ENCODE peak calls at places on chromosomes 6 and 20, in eight cellular contexts. One of them, this sample, is unnamed.

GRCh38 chr20:10769700-10770099 is 95.9 kb upstream of the JAG1 start:
- DNase-seq in NB4: no peak
- DNase-seq in myocyte: no peak
- DNase-seq in hippocampal formation: no peak
- DNase-seq in HepG2: no peak
- DNase-seq in naive B cell: no peak
- DNase-seq in bronchial epithelial cell: peak
- DNase-seq in SK-N-SH: no peak
- DNase-seq in this sample: no peak

GRCh38 chr6:83838727-83839126 is 14.4 kb upstream of the RIPPLY2 start:
- DNase-seq in HepG2: no peak
- DNase-seq in naive B cell: no peak
- DNase-seq in hippocampal formation: no peak
- DNase-seq in NB4: no peak
- DNase-seq in myocyte: peak
- DNase-seq in bronchial epithelial cell: peak
- DNase-seq in SK-N-SH: no peak
- DNase-seq in this sample: no peak

GRCh38 chr6:100099189-100100074 is 105.4 kb upstream of the MCHR2 start:
- DNase-seq in bronchial epithelial cell: peak
- DNase-seq in NB4: peak
- DNase-seq in HepG2: peak
- DNase-seq in myocyte: peak
- DNase-seq in naive B cell: no peak
- DNase-seq in hippocampal formation: peak
- DNase-seq in SK-N-SH: peak
- DNase-seq in this sample: no peak

GRCh38 chr6:66516377-66516776 is 809.4 kb upstream of the EYS start:
- DNase-seq in naive B cell: no peak
- DNase-seq in hippocampal formation: no peak
- DNase-seq in bronchial epithelial cell: no peak
- DNase-seq in SK-N-SH: no peak
- DNase-seq in myocyte: no peak
- DNase-seq in NB4: no peak
- DNase-seq in HepG2: no peak
- DNase-seq in this sample: no peak

GRCh38 chr6:162636167-162636566 is 91.4 kb downstream of the PRKN start:
- DNase-seq in myocyte: peak
- DNase-seq in HepG2: no peak
- DNase-seq in hippocampal formation: no peak
- DNase-seq in naive B cell: no peak
- DNase-seq in bronchial epithelial cell: no peak
- DNase-seq in NB4: no peak
- DNase-seq in SK-N-SH: no peak
- DNase-seq in this sample: no peak

GRCh38 chr6:170221753-170222400 is 69.0 kb downstream of the DLL1 start:
- DNase-seq in HepG2: no peak
- DNase-seq in myocyte: no peak
- DNase-seq in naive B cell: no peak
- DNase-seq in bronchial epithelial cell: no peak
- DNase-seq in hippocampal formation: no peak
- DNase-seq in NB4: peak
- DNase-seq in SK-N-SH: peak
- DNase-seq in this sample: peak

GRCh38 chr6:139904572-139904971 is 530.1 kb upstream of the CITED2 start:
- DNase-seq in bronchial epithelial cell: no peak
- DNase-seq in hippocampal formation: no peak
- DNase-seq in NB4: peak
- DNase-seq in SK-N-SH: no peak
- DNase-seq in naive B cell: no peak
- DNase-seq in myocyte: no peak
- DNase-seq in HepG2: no peak
- DNase-seq in this sample: no peak

GRCh38 chr6:82006027-82006738 is 241.4 kb downstream of the IBTK start:
- DNase-seq in SK-N-SH: peak
- DNase-seq in hippocampal formation: no peak
- DNase-seq in HepG2: peak
- DNase-seq in naive B cell: peak
- DNase-seq in NB4: peak
- DNase-seq in bronchial epithelial cell: peak
- DNase-seq in myocyte: no peak
- DNase-seq in this sample: no peak

GRCh38 chr20:62733250-62733842 is 24.7 kb downstream of the NTSR1 start:
- DNase-seq in hippocampal formation: no peak
- DNase-seq in naive B cell: no peak
- DNase-seq in NB4: no peak
- DNase-seq in HepG2: no peak
- DNase-seq in SK-N-SH: no peak
- DNase-seq in myocyte: no peak
- DNase-seq in bronchial epithelial cell: no peak
- DNase-seq in this sample: no peak

GRCh38 chr20:5928831-5929715 is 21.3 kb downstream of the TRMT6 start:
- DNase-seq in hippocampal formation: no peak
- DNase-seq in myocyte: no peak
- DNase-seq in HepG2: no peak
- DNase-seq in NB4: no peak
- DNase-seq in naive B cell: no peak
- DNase-seq in bronchial epithelial cell: peak
- DNase-seq in SK-N-SH: no peak
- DNase-seq in this sample: no peak

GRCh38 chr6:111248789-111249188 is 161.5 kb downstream of the SLC16A10 start:
- DNase-seq in SK-N-SH: no peak
- DNase-seq in myocyte: no peak
- DNase-seq in HepG2: no peak
- DNase-seq in NB4: no peak
- DNase-seq in hippocampal formation: no peak
- DNase-seq in naive B cell: no peak
- DNase-seq in bronchial epithelial cell: no peak
- DNase-seq in this sample: no peak

GRCh38 chr20:4401601-4402000 is 320.1 kb upstream of the PRND start:
- DNase-seq in HepG2: no peak
- DNase-seq in NB4: no peak
- DNase-seq in myocyte: no peak
- DNase-seq in bronchial epithelial cell: no peak
- DNase-seq in hippocampal formation: no peak
- DNase-seq in SK-N-SH: no peak
- DNase-seq in naive B cell: no peak
- DNase-seq in this sample: no peak

GRCh38 chr6:150346346-150346745 is 22.5 kb upstream of the IYD start:
- DNase-seq in hippocampal formation: no peak
- DNase-seq in myocyte: no peak
- DNase-seq in bronchial epithelial cell: peak
- DNase-seq in SK-N-SH: no peak
- DNase-seq in naive B cell: no peak
- DNase-seq in HepG2: no peak
- DNase-seq in NB4: no peak
- DNase-seq in this sample: no peak

GRCh38 chr6:91098006-91098405 is 511.1 kb upstream of the MAP3K7 start:
- DNase-seq in SK-N-SH: no peak
- DNase-seq in HepG2: no peak
- DNase-seq in myocyte: no peak
- DNase-seq in bronchial epithelial cell: no peak
- DNase-seq in NB4: no peak
- DNase-seq in hippocampal formation: no peak
- DNase-seq in naive B cell: no peak
- DNase-seq in this sample: no peak

GRCh38 chr20:45174434-45175364 is at the start of gene PI3:
- DNase-seq in SK-N-SH: no peak
- DNase-seq in myocyte: no peak
- DNase-seq in HepG2: peak
- DNase-seq in NB4: no peak
- DNase-seq in hippocampal formation: no peak
- DNase-seq in naive B cell: no peak
- DNase-seq in bronchial epithelial cell: peak
- DNase-seq in this sample: no peak

GRCh38 chr20:45100563-45101245 is at the start of gene KCNS1:
- DNase-seq in HepG2: peak
- DNase-seq in myocyte: no peak
- DNase-seq in naive B cell: no peak
- DNase-seq in hippocampal formation: no peak
- DNase-seq in bronchial epithelial cell: no peak
- DNase-seq in NB4: peak
- DNase-seq in SK-N-SH: peak
- DNase-seq in this sample: peak

GRCh38 chr6:121897337-121897760 is 461.9 kb downstream of the GJA1 start:
- DNase-seq in hippocampal formation: peak
- DNase-seq in SK-N-SH: no peak
- DNase-seq in myocyte: no peak
- DNase-seq in HepG2: no peak
- DNase-seq in bronchial epithelial cell: peak
- DNase-seq in naive B cell: no peak
- DNase-seq in NB4: no peak
- DNase-seq in this sample: no peak

GRCh38 chr6:21479140-21479539 is 114.4 kb upstream of the SOX4 start:
- DNase-seq in myocyte: peak
- DNase-seq in hippocampal formation: no peak
- DNase-seq in HepG2: no peak
- DNase-seq in naive B cell: no peak
- DNase-seq in bronchial epithelial cell: peak
- DNase-seq in NB4: no peak
- DNase-seq in SK-N-SH: peak
- DNase-seq in this sample: no peak

GRCh38 chr6:104240865-104241264 is 618.9 kb downstream of the HACE1 start:
- DNase-seq in bronchial epithelial cell: no peak
- DNase-seq in hippocampal formation: no peak
- DNase-seq in NB4: no peak
- DNase-seq in myocyte: no peak
- DNase-seq in HepG2: no peak
- DNase-seq in SK-N-SH: no peak
- DNase-seq in naive B cell: no peak
- DNase-seq in this sample: no peak

GRCh38 chr20:12835999-12836398 is 172.8 kb upstream of the SPTLC3 start:
- DNase-seq in HepG2: no peak
- DNase-seq in SK-N-SH: no peak
- DNase-seq in myocyte: no peak
- DNase-seq in naive B cell: no peak
- DNase-seq in hippocampal formation: no peak
- DNase-seq in bronchial epithelial cell: peak
- DNase-seq in NB4: no peak
- DNase-seq in this sample: no peak

GRCh38 chr6:151254451-151255081 is 14.8 kb downstream of the AKAP12 start:
- DNase-seq in NB4: no peak
- DNase-seq in HepG2: no peak
- DNase-seq in SK-N-SH: no peak
- DNase-seq in naive B cell: no peak
- DNase-seq in hippocampal formation: no peak
- DNase-seq in bronchial epithelial cell: peak
- DNase-seq in myocyte: no peak
- DNase-seq in this sample: no peak

GRCh38 chr20:5039255-5039657 is 37.9 kb upstream of the SLC23A2 start:
- DNase-seq in hippocampal formation: no peak
- DNase-seq in bronchial epithelial cell: no peak
- DNase-seq in HepG2: no peak
- DNase-seq in NB4: peak
- DNase-seq in myocyte: no peak
- DNase-seq in naive B cell: no peak
- DNase-seq in SK-N-SH: no peak
- DNase-seq in this sample: no peak

GRCh38 chr6:15914553-15914952 is 214.3 kb upstream of the MYLIP start:
- DNase-seq in HepG2: no peak
- DNase-seq in myocyte: no peak
- DNase-seq in naive B cell: no peak
- DNase-seq in bronchial epithelial cell: peak
- DNase-seq in NB4: no peak
- DNase-seq in hippocampal formation: no peak
- DNase-seq in SK-N-SH: no peak
- DNase-seq in this sample: no peak